ENCODE peak calls at places on chromosomes 4 and X, in seven cellular contexts. Z is non-pigmented ciliary epithelial cell; R is stimulated activated CD8-positive, alpha-beta memory T cell treated with anti-CD3 and anti-CD28 coated beads, Interleukin-2, amount 100 ng/mL, for 1 hour; B is NB4; S is pulmonary artery endothelial cell; L is endothelial cell; X is SJSA1. J is an unnamed sample.

GRCh38 chr4:161555689-161556660 is 607.8 kb downstream of the FSTL5 start:
- DNase-seq in B (no peak), S (no peak), Z (peak), L (no peak), X (peak), R (no peak), J (peak)

GRCh38 chr4:122604146-122604545 is 16.7 kb downstream of the IL21 start:
- DNase-seq in X (no peak), L (no peak), Z (no peak), S (no peak), R (no peak), B (no peak), J (no peak)

GRCh38 chr4:40686081-40686913 is 56.6 kb upstream of the RBM47 start:
- DNase-seq in R (no peak), X (no peak), S (no peak), Z (no peak), B (no peak), L (no peak), J (no peak)

GRCh38 chr4:40573593-40574311 is 55.9 kb downstream of the RBM47 start:
- DNase-seq in S (no peak), B (peak), X (no peak), Z (no peak), L (no peak), R (no peak), J (no peak)

GRCh38 chrX:110210417-110211139 is 107.3 kb downstream of the AMMECR1 start:
- DNase-seq in S (no peak), X (peak), B (no peak), R (no peak), L (no peak), Z (peak), J (peak)

GRCh38 chrX:102651968-102652744 is 873 bp downstream of the GPRASP1 start:
- DNase-seq in L (peak), X (peak), B (no peak), S (no peak), Z (no peak), R (no peak), J (no peak)

GRCh38 chr4:155008389-155008788 is 200.0 kb upstream of the NPY2R start:
- DNase-seq in R (no peak), X (no peak), Z (no peak), L (no peak), B (no peak), S (no peak), J (no peak)

GRCh38 chr4:145098675-145099037 is 545 bp downstream of the ABCE1 start:
- DNase-seq in B (peak), L (no peak), Z (peak), R (peak), X (no peak), S (no peak), J (no peak)

GRCh38 chr4:66604192-66604591 is 933.9 kb upstream of the EPHA5 start:
- DNase-seq in S (no peak), X (no peak), R (no peak), L (no peak), B (no peak), Z (no peak), J (no peak)

GRCh38 chr4:87865288-87865687 is 32.5 kb downstream of the MEPE start:
- DNase-seq in S (no peak), R (no peak), B (no peak), L (no peak), Z (no peak), X (peak), J (no peak)

GRCh38 chrX:42597481-42597880 is 180.5 kb downstream of the PPP1R2C start:
- DNase-seq in X (no peak), B (no peak), S (no peak), L (no peak), Z (no peak), R (no peak), J (no peak)

GRCh38 chr4:177393236-177393635 is 49.0 kb downstream of the AGA start:
- DNase-seq in L (no peak), X (no peak), S (no peak), R (no peak), B (peak), Z (no peak), J (no peak)

GRCh38 chrX:40887476-40887875 is 152.1 kb upstream of the MED14 start:
- DNase-seq in X (peak), S (no peak), L (no peak), B (no peak), R (no peak), Z (no peak), J (no peak)

GRCh38 chr4:177427097-177427665 is 15.1 kb downstream of the AGA start:
- DNase-seq in S (no peak), X (no peak), R (no peak), B (no peak), L (no peak), Z (no peak), J (no peak)

GRCh38 chrX:112341598-112341997 is 259.0 kb upstream of the TRPC5 start:
- DNase-seq in B (no peak), S (no peak), X (no peak), Z (no peak), R (no peak), L (no peak), J (no peak)

J was measured in AG09309.